ENCODE peak calls at places on chromosome 10, in six cellular contexts. One of them, this sample, is unnamed.

GRCh38 chr10:6342091-6342490 is 139.4 kb downstream of the PFKFB3 start:
- DNase-seq in brain microvascular endothelial cell: no peak
- DNase-seq in mesendoderm: no peak
- DNase-seq in aorta: no peak
- DNase-seq in fibroblast of lung: no peak
- DNase-seq in cardiac muscle cell: no peak
- DNase-seq in this sample: no peak

GRCh38 chr10:11003739-11004515 is 13.7 kb upstream of the CELF2 start:
- DNase-seq in aorta: no peak
- DNase-seq in fibroblast of lung: peak
- DNase-seq in brain microvascular endothelial cell: peak
- DNase-seq in cardiac muscle cell: no peak
- DNase-seq in mesendoderm: no peak
- DNase-seq in this sample: no peak

GRCh38 chr10:109992485-109992884 is 15.3 kb upstream of the ADD3 start:
- DNase-seq in fibroblast of lung: peak
- DNase-seq in aorta: no peak
- DNase-seq in mesendoderm: no peak
- DNase-seq in cardiac muscle cell: no peak
- DNase-seq in brain microvascular endothelial cell: peak
- DNase-seq in this sample: no peak

GRCh38 chr10:75187961-75188426 is 22.6 kb upstream of the VDAC2 start:
- DNase-seq in brain microvascular endothelial cell: peak
- DNase-seq in cardiac muscle cell: peak
- DNase-seq in mesendoderm: peak
- DNase-seq in aorta: no peak
- DNase-seq in fibroblast of lung: peak
- DNase-seq in this sample: peak

GRCh38 chr10:121096617-121097431 is 245.7 kb downstream of the WDR11 start:
- DNase-seq in fibroblast of lung: peak
- DNase-seq in mesendoderm: peak
- DNase-seq in brain microvascular endothelial cell: peak
- DNase-seq in aorta: no peak
- DNase-seq in cardiac muscle cell: no peak
- DNase-seq in this sample: peak

GRCh38 chr10:13839430-13839986 is 252.7 kb downstream of the PRPF18 start:
- DNase-seq in brain microvascular endothelial cell: peak
- DNase-seq in fibroblast of lung: peak
- DNase-seq in aorta: peak
- DNase-seq in cardiac muscle cell: no peak
- DNase-seq in mesendoderm: peak
- DNase-seq in this sample: no peak

GRCh38 chr10:106573106-106573505 is 591.4 kb downstream of the SORCS1 start:
- DNase-seq in aorta: no peak
- DNase-seq in brain microvascular endothelial cell: peak
- DNase-seq in fibroblast of lung: peak
- DNase-seq in cardiac muscle cell: no peak
- DNase-seq in mesendoderm: peak
- DNase-seq in this sample: no peak

GRCh38 chr10:123275183-123275549 is 121.0 kb downstream of the BUB3 start:
- DNase-seq in brain microvascular endothelial cell: no peak
- DNase-seq in aorta: no peak
- DNase-seq in mesendoderm: no peak
- DNase-seq in cardiac muscle cell: no peak
- DNase-seq in fibroblast of lung: no peak
- DNase-seq in this sample: no peak

GRCh38 chr10:125121003-125121402 is 39.4 kb downstream of the CTBP2 start:
- DNase-seq in fibroblast of lung: no peak
- DNase-seq in brain microvascular endothelial cell: no peak
- DNase-seq in aorta: peak
- DNase-seq in mesendoderm: no peak
- DNase-seq in cardiac muscle cell: no peak
- DNase-seq in this sample: no peak

GRCh38 chr10:86043236-86043635 is 323.4 kb downstream of the GRID1 start:
- DNase-seq in mesendoderm: no peak
- DNase-seq in aorta: no peak
- DNase-seq in cardiac muscle cell: no peak
- DNase-seq in brain microvascular endothelial cell: no peak
- DNase-seq in fibroblast of lung: no peak
- DNase-seq in this sample: peak

GRCh38 chr10:113301342-113301984 is 251.4 kb upstream of the HABP2 start:
- DNase-seq in brain microvascular endothelial cell: no peak
- DNase-seq in fibroblast of lung: no peak
- DNase-seq in aorta: no peak
- DNase-seq in mesendoderm: peak
- DNase-seq in cardiac muscle cell: no peak
- DNase-seq in this sample: peak

GRCh38 chr10:50622497-50623298 is 1.1 kb downstream of the SGMS1 start:
- DNase-seq in cardiac muscle cell: peak
- DNase-seq in brain microvascular endothelial cell: peak
- DNase-seq in aorta: peak
- DNase-seq in fibroblast of lung: peak
- DNase-seq in mesendoderm: peak
- DNase-seq in this sample: peak

GRCh38 chr10:61244261-61244775 is 208.9 kb downstream of the TMEM26 start:
- DNase-seq in cardiac muscle cell: peak
- DNase-seq in fibroblast of lung: no peak
- DNase-seq in mesendoderm: no peak
- DNase-seq in brain microvascular endothelial cell: no peak
- DNase-seq in aorta: no peak
- DNase-seq in this sample: no peak

GRCh38 chr10:21020545-21020944 is 123.4 kb upstream of the NEBL start:
- DNase-seq in mesendoderm: peak
- DNase-seq in fibroblast of lung: no peak
- DNase-seq in aorta: no peak
- DNase-seq in brain microvascular endothelial cell: no peak
- DNase-seq in cardiac muscle cell: peak
- DNase-seq in this sample: peak

GRCh38 chr10:25815999-25816768 is 117.8 kb upstream of the MYO3A start:
- DNase-seq in mesendoderm: no peak
- DNase-seq in fibroblast of lung: no peak
- DNase-seq in aorta: no peak
- DNase-seq in brain microvascular endothelial cell: peak
- DNase-seq in cardiac muscle cell: no peak
- DNase-seq in this sample: no peak

GRCh38 chr10:133177380-133178157 is 17.6 kb downstream of the KNDC1 start:
- DNase-seq in cardiac muscle cell: no peak
- DNase-seq in aorta: peak
- DNase-seq in mesendoderm: no peak
- DNase-seq in brain microvascular endothelial cell: no peak
- DNase-seq in fibroblast of lung: no peak
- DNase-seq in this sample: no peak

GRCh38 chr10:104293021-104293420 is 24.0 kb downstream of the GSTO2 start:
- DNase-seq in cardiac muscle cell: no peak
- DNase-seq in mesendoderm: peak
- DNase-seq in brain microvascular endothelial cell: peak
- DNase-seq in fibroblast of lung: no peak
- DNase-seq in aorta: no peak
- DNase-seq in this sample: no peak

GRCh38 chr10:46075869-46076268 is 29.8 kb upstream of the MSMB start:
- DNase-seq in aorta: no peak
- DNase-seq in fibroblast of lung: no peak
- DNase-seq in brain microvascular endothelial cell: no peak
- DNase-seq in cardiac muscle cell: no peak
- DNase-seq in mesendoderm: no peak
- DNase-seq in this sample: no peak

GRCh38 chr10:102507521-102507920 is 3.7 kb downstream of the SUFU start:
- DNase-seq in mesendoderm: no peak
- DNase-seq in cardiac muscle cell: no peak
- DNase-seq in fibroblast of lung: no peak
- DNase-seq in aorta: peak
- DNase-seq in brain microvascular endothelial cell: no peak
- DNase-seq in this sample: no peak

GRCh38 chr10:102503264-102504178 is at the start of gene SUFU:
- DNase-seq in cardiac muscle cell: peak
- DNase-seq in brain microvascular endothelial cell: peak
- DNase-seq in mesendoderm: peak
- DNase-seq in fibroblast of lung: peak
- DNase-seq in aorta: peak
- DNase-seq in this sample: peak

GRCh38 chr10:102504179-102504975 is 605 bp downstream of the SUFU start:
- DNase-seq in brain microvascular endothelial cell: no peak
- DNase-seq in mesendoderm: peak
- DNase-seq in cardiac muscle cell: peak
- DNase-seq in aorta: peak
- DNase-seq in fibroblast of lung: peak
- DNase-seq in this sample: peak

GRCh38 chr10:102504976-102505300 is 1.2 kb downstream of the SUFU start:
- DNase-seq in aorta: peak
- DNase-seq in mesendoderm: no peak
- DNase-seq in cardiac muscle cell: no peak
- DNase-seq in brain microvascular endothelial cell: no peak
- DNase-seq in fibroblast of lung: no peak
- DNase-seq in this sample: no peak

DNA sequence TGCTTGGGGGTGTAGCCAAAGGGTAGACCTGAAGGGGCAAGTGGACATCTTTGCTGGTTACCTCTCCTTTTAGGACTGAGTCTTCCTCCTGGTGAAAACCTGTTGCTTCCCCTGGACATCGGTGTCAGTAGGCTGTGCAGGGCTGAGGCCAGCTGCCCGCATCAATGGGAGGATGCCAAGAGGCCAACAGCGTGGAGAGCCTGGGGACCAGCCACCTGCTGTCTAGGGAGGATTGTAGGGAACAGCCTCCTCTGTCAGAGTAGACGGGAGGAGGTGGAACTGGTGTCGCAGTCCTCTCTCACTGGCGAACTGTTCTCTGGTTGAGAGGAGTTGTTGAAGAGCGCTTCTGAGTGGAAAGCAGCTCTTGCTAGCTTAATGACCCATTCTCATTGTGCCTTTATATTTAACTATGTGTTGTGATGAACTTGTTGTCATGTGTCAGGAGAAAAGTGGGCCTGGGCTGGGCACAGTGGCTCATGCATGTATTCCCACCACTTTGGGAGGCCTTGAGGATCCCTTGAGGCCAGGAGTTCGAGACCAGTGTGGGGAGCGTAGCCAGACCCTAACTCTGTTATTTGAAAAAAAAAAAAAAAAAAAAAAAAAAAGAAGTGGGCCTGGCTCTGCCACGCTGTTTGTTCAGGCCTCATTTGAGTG is 1.8 kb downstream of the SUFU start:
- DNase-seq in fibroblast of lung: no peak
- DNase-seq in aorta: peak
- DNase-seq in brain microvascular endothelial cell: no peak
- DNase-seq in mesendoderm: no peak
- DNase-seq in cardiac muscle cell: no peak
- DNase-seq in this sample: no peak
- H3K4me3 ChIP-seq in fibroblast of lung: peak
- H3K4me3 ChIP-seq in aorta: no peak
- H3K4me3 ChIP-seq in brain microvascular endothelial cell: peak
- H3K4me3 ChIP-seq in mesendoderm: no peak
- H3K4me3 ChIP-seq in cardiac muscle cell: no peak
- H3K4me3 ChIP-seq in this sample: peak

DNA sequence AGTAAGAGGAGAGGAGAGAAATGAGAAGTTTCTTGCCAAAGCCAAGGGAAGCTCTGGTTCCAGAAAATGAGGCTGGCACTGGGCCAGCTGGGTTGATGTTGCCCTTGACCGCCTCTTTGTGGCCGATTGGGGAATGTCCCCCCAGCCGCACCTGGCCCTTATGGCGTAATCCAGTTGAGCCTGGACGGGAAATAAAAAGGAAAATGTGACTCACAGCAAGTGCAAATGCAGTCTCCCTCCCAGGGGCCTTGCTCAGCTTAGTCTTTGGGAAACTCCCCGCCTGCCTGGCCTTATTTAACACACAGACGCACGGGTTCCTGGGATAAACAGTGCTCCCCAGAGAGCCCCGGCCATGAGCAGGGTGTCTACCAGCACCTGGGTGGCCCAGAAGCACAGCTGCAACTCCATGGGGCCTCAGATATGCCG is 174.8 kb downstream of the KIAA1217 start:
- DNase-seq in brain microvascular endothelial cell: peak
- DNase-seq in cardiac muscle cell: peak
- DNase-seq in mesendoderm: peak
- DNase-seq in aorta: peak
- DNase-seq in fibroblast of lung: peak
- DNase-seq in this sample: peak
- H3K4me3 ChIP-seq in brain microvascular endothelial cell: no peak
- H3K4me3 ChIP-seq in cardiac muscle cell: no peak
- H3K4me3 ChIP-seq in mesendoderm: no peak
- H3K4me3 ChIP-seq in aorta: no peak
- H3K4me3 ChIP-seq in fibroblast of lung: no peak
- H3K4me3 ChIP-seq in this sample: no peak

GRCh38 chr10:78738861-78739260 is 329.9 kb upstream of the ZMIZ1 start:
- DNase-seq in mesendoderm: no peak
- DNase-seq in fibroblast of lung: no peak
- DNase-seq in brain microvascular endothelial cell: no peak
- DNase-seq in cardiac muscle cell: no peak
- DNase-seq in aorta: no peak
- DNase-seq in this sample: no peak

GRCh38 chr10:78736926-78737618 is 331.7 kb upstream of the ZMIZ1 start:
- DNase-seq in fibroblast of lung: no peak
- DNase-seq in mesendoderm: peak
- DNase-seq in aorta: no peak
- DNase-seq in brain microvascular endothelial cell: no peak
- DNase-seq in cardiac muscle cell: no peak
- DNase-seq in this sample: no peak

GRCh38 chr10:78738457-78738856 is 330.3 kb upstream of the ZMIZ1 start:
- DNase-seq in mesendoderm: peak
- DNase-seq in cardiac muscle cell: no peak
- DNase-seq in fibroblast of lung: no peak
- DNase-seq in aorta: no peak
- DNase-seq in brain microvascular endothelial cell: no peak
- DNase-seq in this sample: no peak

GRCh38 chr10:78739411-78740053 is 329.2 kb upstream of the ZMIZ1 start:
- DNase-seq in fibroblast of lung: no peak
- DNase-seq in mesendoderm: no peak
- DNase-seq in brain microvascular endothelial cell: no peak
- DNase-seq in aorta: no peak
- DNase-seq in cardiac muscle cell: no peak
- DNase-seq in this sample: no peak

GRCh38 chr10:78737883-78738282 is 330.9 kb upstream of the ZMIZ1 start:
- DNase-seq in cardiac muscle cell: no peak
- DNase-seq in fibroblast of lung: no peak
- DNase-seq in mesendoderm: no peak
- DNase-seq in aorta: no peak
- DNase-seq in brain microvascular endothelial cell: no peak
- DNase-seq in this sample: no peak
- H3K4me3 ChIP-seq in cardiac muscle cell: no peak
- H3K4me3 ChIP-seq in fibroblast of lung: no peak
- H3K4me3 ChIP-seq in mesendoderm: no peak
- H3K4me3 ChIP-seq in aorta: no peak
- H3K4me3 ChIP-seq in brain microvascular endothelial cell: no peak
- H3K4me3 ChIP-seq in this sample: no peak

DNA sequence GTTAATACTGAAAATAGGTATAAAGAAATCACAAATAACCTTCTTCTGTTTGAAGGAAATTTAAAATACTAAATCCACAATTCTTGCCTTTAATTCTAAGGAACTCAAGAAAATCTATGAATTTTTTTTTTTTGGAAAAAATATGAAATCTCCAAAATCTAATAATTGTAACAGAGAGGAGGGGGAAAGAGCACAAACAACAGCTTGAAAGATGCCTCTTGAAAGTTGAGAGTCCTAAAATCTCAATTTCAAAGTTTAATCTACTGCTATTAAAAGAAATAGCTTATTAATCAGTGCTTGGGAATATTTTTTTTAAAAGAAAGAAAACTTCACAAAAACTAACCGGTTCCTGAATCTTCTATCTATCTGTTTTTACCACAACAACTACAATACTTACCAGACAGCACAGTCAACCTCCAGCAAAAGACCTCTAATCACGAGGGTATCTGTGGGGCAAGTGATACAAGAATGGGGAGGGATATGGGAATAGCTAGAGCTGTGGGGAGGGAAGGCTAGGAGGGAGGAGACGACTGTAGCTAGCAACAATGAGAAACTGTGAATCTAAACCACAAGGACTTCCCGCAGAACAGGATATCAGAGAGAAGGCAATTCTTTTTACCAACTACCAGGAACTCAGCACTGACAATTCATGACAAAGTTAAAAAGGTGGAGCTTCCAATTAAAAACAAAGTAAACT is at the start of gene USP54:
- DNase-seq in brain microvascular endothelial cell: peak
- DNase-seq in fibroblast of lung: peak
- DNase-seq in aorta: no peak
- DNase-seq in cardiac muscle cell: peak
- DNase-seq in mesendoderm: peak
- DNase-seq in this sample: no peak
- H3K4me3 ChIP-seq in brain microvascular endothelial cell: no peak
- H3K4me3 ChIP-seq in fibroblast of lung: peak
- H3K4me3 ChIP-seq in aorta: no peak
- H3K4me3 ChIP-seq in cardiac muscle cell: no peak
- H3K4me3 ChIP-seq in mesendoderm: no peak
- H3K4me3 ChIP-seq in this sample: no peak